ENCODE peak calls at places on chromosomes 13 and 19, in nine cellular contexts. U is H1; E is A549; M is transverse colon; K is osteoblast; J is H9; B is prostate gland; C is AG04450; X is effector memory CD4-positive, alpha-beta T cell. I is an unnamed sample.

GRCh38 chr13:50594276-50594970 is 249.1 kb downstream of the DLEU7 start:
- DNase-seq in K (no peak), B (no peak), M (peak), J (peak), E (no peak), C (no peak), X (no peak), U (no peak), I (no peak)

GRCh38 chr19:55642153-55643002 is 1.1 kb upstream of the ZNF581 start:
- DNase-seq in U (peak), C (no peak), E (no peak), B (no peak), J (no peak), K (peak), X (no peak), M (peak), I (no peak)

GRCh38 chr19:45693168-45693788 is 812 bp downstream of the QPCTL start:
- DNase-seq in B (peak), M (peak), U (peak), X (peak), K (peak), C (no peak), E (peak), J (peak), I (no peak)

GRCh38 chr13:85405316-85405897 is 393.8 kb downstream of the SLITRK6 start:
- DNase-seq in M (no peak), E (no peak), C (no peak), K (no peak), U (no peak), X (no peak), B (no peak), J (peak), I (no peak)

GRCh38 chr13:30520571-30520970 is 54.8 kb upstream of the HMGB1 start:
- DNase-seq in U (no peak), B (no peak), X (no peak), K (peak), M (no peak), J (no peak), C (peak), E (no peak), I (peak)

GRCh38 chr19:18379803-18380747 is 5.9 kb upstream of the GDF15 start:
- DNase-seq in C (peak), K (peak), M (peak), J (peak), U (no peak), B (peak), E (peak), X (no peak), I (peak)

GRCh38 chr13:98877466-98877865 is 100.4 kb downstream of the DOCK9 start:
- DNase-seq in E (no peak), J (no peak), K (no peak), X (no peak), M (no peak), C (no peak), U (no peak), B (no peak), I (no peak)

GRCh38 chr13:21458457-21458815 is 667 bp downstream of the ZDHHC20 start:
- DNase-seq in M (peak), B (peak), E (peak), U (peak), J (peak), C (no peak), X (peak), K (no peak), I (no peak)

GRCh38 chr19:33459691-33460090 is 61.9 kb downstream of the PEPD start:
- DNase-seq in B (no peak), J (peak), K (peak), E (no peak), U (no peak), X (no peak), M (no peak), C (no peak), I (no peak)

GRCh38 chr13:27959976-27960361 is 9.1 kb downstream of the CDX2 start:
- DNase-seq in M (no peak), B (no peak), E (no peak), C (no peak), X (no peak), K (no peak), U (no peak), J (no peak), I (no peak)

GRCh38 chr19:39848392-39848791 is 2.2 kb upstream of the FBL start:
- DNase-seq in K (peak), B (no peak), E (no peak), C (no peak), J (no peak), M (no peak), X (no peak), U (no peak), I (no peak)

GRCh38 chr13:25059166-25059565 is 36.8 kb upstream of the PABPC3 start:
- DNase-seq in U (no peak), M (no peak), X (no peak), J (no peak), E (no peak), C (no peak), B (no peak), K (no peak), I (no peak)

GRCh38 chr19:33496016-33496415 is 25.6 kb downstream of the PEPD start:
- DNase-seq in X (no peak), M (no peak), U (no peak), K (peak), C (no peak), B (no peak), J (no peak), E (no peak), I (no peak)

GRCh38 chr19:3679581-3679980 is 20.7 kb downstream of the PIP5K1C start:
- DNase-seq in M (no peak), X (no peak), K (no peak), U (no peak), J (no peak), E (no peak), B (no peak), C (no peak), I (no peak)

GRCh38 chr13:112714366-112714765 is 24.5 kb downstream of the ATP11A start:
- DNase-seq in M (no peak), J (no peak), B (no peak), U (no peak), C (no peak), E (no peak), K (no peak), X (no peak), I (no peak)

DNA sequence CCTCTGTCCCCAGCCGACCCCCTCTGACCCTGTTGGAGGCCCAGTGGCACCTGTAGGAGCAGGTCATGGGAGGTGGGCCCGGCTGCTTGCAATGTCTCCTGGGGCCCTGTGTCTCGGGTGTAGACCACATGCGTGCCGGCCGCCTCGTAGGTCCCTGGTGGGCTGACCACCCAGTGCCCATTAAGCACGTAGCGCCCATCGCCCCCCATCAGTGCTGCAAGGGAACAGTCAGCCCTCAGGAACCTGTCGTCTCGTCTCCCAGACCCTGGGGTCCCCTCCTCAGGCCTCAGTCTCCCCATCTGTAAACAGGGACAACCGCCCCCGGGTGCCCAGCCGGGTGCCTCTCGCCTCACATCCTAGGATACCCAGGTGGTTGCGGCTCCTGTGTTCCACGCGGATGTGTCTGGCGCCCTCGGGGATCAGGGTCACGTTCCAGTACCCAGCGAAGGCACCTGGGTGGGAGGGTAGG is 5.6 kb downstream of the ADAMTSL5 start:
- DNase-seq in J (no peak), C (no peak), E (no peak), X (no peak), B (no peak), U (no peak), K (peak), M (no peak), I (no peak)
- H3K27ac ChIP-seq in J (no peak), C (peak), E (peak), X (peak), B (peak), U (no peak), K (no peak), M (peak), I (peak)

DNA sequence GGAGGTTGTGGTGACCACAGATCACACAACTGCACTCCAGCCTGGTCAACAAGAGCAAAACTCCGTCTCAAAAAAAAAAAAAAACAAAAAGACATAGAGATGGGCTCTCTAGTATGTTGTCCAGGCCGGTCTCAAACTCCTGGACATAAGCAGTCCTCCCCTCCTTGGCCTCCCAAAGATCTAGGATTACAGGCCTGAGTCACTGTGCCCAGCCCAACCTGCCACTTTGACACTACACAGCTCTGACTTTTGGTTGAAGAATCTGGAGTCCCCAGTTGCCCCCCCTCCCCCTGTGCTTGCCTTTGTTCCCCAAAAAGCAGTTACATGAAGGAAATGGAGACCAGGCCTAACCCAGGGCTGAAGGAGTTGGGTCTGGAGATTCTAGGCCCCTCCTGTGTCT is 12.9 kb downstream of the CARM1 start:
- DNase-seq in X (no peak), K (peak), J (no peak), U (no peak), B (no peak), C (no peak), E (no peak), M (peak), I (no peak)
- H3K27ac ChIP-seq in X (no peak), K (no peak), J (no peak), U (no peak), B (no peak), C (peak), E (no peak), M (peak), I (no peak)

GRCh38 chr13:109968876-109969577 is 182.6 kb upstream of the IRS2 start:
- DNase-seq in C (no peak), X (no peak), K (no peak), B (no peak), J (no peak), E (no peak), M (no peak), U (no peak), I (no peak)
- H3K27ac ChIP-seq in C (no peak), X (no peak), K (no peak), B (no peak), J (no peak), E (no peak), M (no peak), U (no peak), I (no peak)

GRCh38 chr19:48465215-48465614 is 4.0 kb upstream of the CYTH2 start:
- DNase-seq in C (no peak), K (no peak), J (no peak), M (no peak), E (no peak), U (no peak), X (no peak), B (no peak), I (no peak)
- H3K27ac ChIP-seq in C (no peak), K (no peak), J (no peak), M (no peak), E (no peak), U (no peak), X (no peak), B (no peak), I (no peak)

GRCh38 chr19:6484831-6485230 is 3.2 kb upstream of the DENND1C start:
- DNase-seq in J (no peak), M (no peak), U (no peak), B (no peak), C (no peak), K (no peak), X (no peak), E (no peak), I (no peak)

GRCh38 chr19:6494438-6495036 is 7.6 kb downstream of the TUBB4A start:
- DNase-seq in C (no peak), J (no peak), X (no peak), U (no peak), E (no peak), K (peak), M (no peak), B (no peak), I (no peak)

GRCh38 chr19:6491802-6492592 is 10.1 kb downstream of the TUBB4A start:
- DNase-seq in C (no peak), E (no peak), U (no peak), X (no peak), B (no peak), K (peak), J (no peak), M (no peak), I (no peak)

GRCh38 chr19:6489278-6490061 is 7.9 kb upstream of the DENND1C start:
- DNase-seq in K (peak), C (no peak), X (no peak), E (no peak), B (no peak), U (no peak), M (no peak), J (no peak), I (no peak)

GRCh38 chr19:6490134-6490533 is 8.5 kb upstream of the DENND1C start:
- DNase-seq in E (no peak), X (no peak), M (no peak), U (no peak), B (no peak), C (no peak), K (no peak), J (no peak), I (no peak)
- H3K27ac ChIP-seq in E (no peak), X (no peak), M (no peak), U (no peak), B (no peak), C (no peak), K (no peak), J (no peak), I (no peak)

I was measured in epithelial cell of prostate.